ENCODE peak calls at places on chromosomes 7 and 10, in eight cellular contexts. Z is GM12878, L is RWPE2, H is T-helper 2 cell, J is OCI-LY7, W is AG10803, M is heart left ventricle, K is GM12864. R is an unnamed sample.

GRCh38 chr7:155426543-155427410 is 31.2 kb upstream of the EN2 start:
- DNase-seq in Z (no peak), L (no peak), H (no peak), J (no peak), W (peak), M (no peak), K (no peak), R (no peak)

GRCh38 chr10:117363027-117363426 is 12.2 kb downstream of the PDZD8 start:
- DNase-seq in Z (no peak), L (no peak), H (no peak), J (no peak), W (peak), M (no peak), K (no peak), R (no peak)

GRCh38 chr7:4830176-4830575 is 31.7 kb downstream of the PAPOLB start:
- DNase-seq in Z (peak), L (no peak), H (peak), J (peak), W (peak), M (peak), K (peak), R (peak)

GRCh38 chr10:117237401-117237991 is 3.4 kb upstream of the SLC18A2 start:
- DNase-seq in Z (no peak), L (no peak), H (no peak), J (peak), W (no peak), M (no peak), K (no peak), R (no peak)

GRCh38 chr7:5636446-5636835 is 145.0 kb downstream of the RNF216 start:
- DNase-seq in Z (no peak), L (no peak), H (no peak), J (no peak), W (peak), M (no peak), K (no peak), R (no peak)

GRCh38 chr7:54725255-54725654 is 33.8 kb downstream of the SEC61G start:
- DNase-seq in Z (no peak), L (no peak), H (no peak), J (no peak), W (no peak), M (no peak), K (no peak), R (no peak)

GRCh38 chr7:90817846-90818245 is 221.7 kb downstream of the CDK14 start:
- DNase-seq in Z (no peak), L (no peak), H (no peak), J (no peak), W (no peak), M (no peak), K (no peak), R (no peak)

GRCh38 chr10:35898722-35899485 is 256.8 kb upstream of the FZD8 start:
- DNase-seq in Z (no peak), L (no peak), H (no peak), J (no peak), W (no peak), M (peak), K (no peak), R (no peak)

GRCh38 chr7:138169441-138169851 is 93.2 kb downstream of the AKR1D1 start:
- DNase-seq in Z (no peak), L (no peak), H (no peak), J (no peak), W (no peak), M (no peak), K (no peak), R (no peak)

GRCh38 chr7:101128040-101128834 is 1.3 kb downstream of the SERPINE1 start:
- DNase-seq in Z (no peak), L (no peak), H (no peak), J (no peak), W (no peak), M (no peak), K (no peak), R (no peak)

GRCh38 chr10:108064856-108065255 is 900.4 kb upstream of the SORCS1 start:
- DNase-seq in Z (no peak), L (no peak), H (no peak), J (no peak), W (no peak), M (no peak), K (no peak), R (no peak)

GRCh38 chr7:26930201-26930600 is 65.8 kb upstream of the SKAP2 start:
- DNase-seq in Z (no peak), L (no peak), H (no peak), J (no peak), W (peak), M (no peak), K (no peak), R (no peak)

GRCh38 chr10:49652416-49653385 is 26.8 kb upstream of the C10orf53 start:
- DNase-seq in Z (no peak), L (no peak), H (no peak), J (no peak), W (no peak), M (no peak), K (no peak), R (no peak)

GRCh38 chr7:158316466-158317031 is 271.1 kb downstream of the PTPRN2 start:
- DNase-seq in Z (no peak), L (no peak), H (no peak), J (no peak), W (no peak), M (no peak), K (no peak), R (no peak)

GRCh38 chr10:110007171-110007700 is 548 bp upstream of the ADD3 start:
- DNase-seq in Z (no peak), L (no peak), H (no peak), J (no peak), W (peak), M (no peak), K (no peak), R (peak)

GRCh38 chr7:135232720-135233119 is 918 bp upstream of the STRA8 start:
- DNase-seq in Z (no peak), L (no peak), H (no peak), J (peak), W (no peak), M (no peak), K (no peak), R (no peak)

GRCh38 chr7:33554576-33554975 is 350.8 kb upstream of the BMPER start:
- DNase-seq in Z (no peak), L (no peak), H (no peak), J (no peak), W (peak), M (peak), K (no peak), R (no peak)

GRCh38 chr7:95395755-95396135 is 430 bp downstream of the PON3 start:
- DNase-seq in Z (no peak), L (no peak), H (no peak), J (no peak), W (no peak), M (no peak), K (no peak), R (no peak)

GRCh38 chr7:5497158-5498103 is 73.8 kb upstream of the TNRC18 start:
- DNase-seq in Z (no peak), L (no peak), H (no peak), J (no peak), W (no peak), M (no peak), K (no peak), R (no peak)

GRCh38 chr10:80700252-80700651 is 162.6 kb downstream of the SH2D4B start:
- DNase-seq in Z (no peak), L (no peak), H (no peak), J (no peak), W (no peak), M (no peak), K (no peak), R (no peak)

GRCh38 chr7:41403291-41403690 is 299.6 kb downstream of the INHBA start:
- DNase-seq in Z (no peak), L (no peak), H (no peak), J (no peak), W (no peak), M (no peak), K (no peak), R (no peak)

GRCh38 chr7:1483536-1484505 is 20.4 kb downstream of the INTS1 start:
- DNase-seq in Z (no peak), L (no peak), H (no peak), J (no peak), W (no peak), M (no peak), K (no peak), R (no peak)

GRCh38 chr10:102904337-102904736 is 13.8 kb upstream of the CNNM2 start:
- DNase-seq in Z (no peak), L (no peak), H (no peak), J (no peak), W (no peak), M (no peak), K (no peak), R (no peak)

GRCh38 chr10:60359066-60359465 is 30.6 kb downstream of the ANK3 start:
- DNase-seq in Z (no peak), L (no peak), H (no peak), J (no peak), W (no peak), M (no peak), K (no peak), R (no peak)

GRCh38 chr10:95035343-95036283 is 33.7 kb downstream of the CYP2C8 start:
- DNase-seq in Z (no peak), L (no peak), H (no peak), J (no peak), W (no peak), M (no peak), K (no peak), R (no peak)

GRCh38 chr10:50421026-50421719 is 169.9 kb upstream of the ASAH2 start:
- DNase-seq in Z (peak), L (no peak), H (peak), J (peak), W (peak), M (peak), K (peak), R (no peak)

GRCh38 chr10:93788413-93789208 is 30.9 kb downstream of the LGI1 start:
- DNase-seq in Z (no peak), L (no peak), H (no peak), J (no peak), W (no peak), M (no peak), K (no peak), R (no peak)

GRCh38 chr10:43420369-43421200 is 11.6 kb upstream of the HNRNPF start:
- DNase-seq in Z (no peak), L (peak), H (peak), J (peak), W (peak), M (peak), K (no peak), R (peak)

GRCh38 chr7:15977663-15978062 is 291.2 kb upstream of the MEOX2 start:
- DNase-seq in Z (no peak), L (no peak), H (peak), J (no peak), W (peak), M (no peak), K (no peak), R (no peak)

GRCh38 chr10:49781247-49781646 is 19.1 kb upstream of the OGDHL start:
- DNase-seq in Z (no peak), L (no peak), H (no peak), J (no peak), W (peak), M (no peak), K (no peak), R (no peak)

GRCh38 chr10:77267703-77268630 is 369.6 kb downstream of the KCNMA1 start:
- DNase-seq in Z (no peak), L (no peak), H (no peak), J (no peak), W (no peak), M (no peak), K (no peak), R (no peak)

GRCh38 chr10:101768791-101769170 is 7.1 kb downstream of the FGF8 start:
- DNase-seq in Z (no peak), L (no peak), H (no peak), J (no peak), W (no peak), M (no peak), K (no peak), R (no peak)

GRCh38 chr7:157412021-157412443 is 75.2 kb downstream of the DNAJB6 start:
- DNase-seq in Z (no peak), L (peak), H (peak), J (no peak), W (peak), M (no peak), K (no peak), R (no peak)

GRCh38 chr7:153193144-153193595 is 433.6 kb downstream of the ACTR3B start:
- DNase-seq in Z (no peak), L (no peak), H (peak), J (peak), W (no peak), M (no peak), K (no peak), R (peak)

GRCh38 chr7:47786557-47787248 is 161.6 kb downstream of the PKD1L1 start:
- DNase-seq in Z (no peak), L (peak), H (no peak), J (no peak), W (peak), M (peak), K (no peak), R (no peak)

GRCh38 chr7:42471573-42472174 is 234.7 kb upstream of the GLI3 start:
- DNase-seq in Z (no peak), L (no peak), H (no peak), J (no peak), W (no peak), M (no peak), K (no peak), R (no peak)

R was measured in right lobe of liver.